ENCODE peak calls at places on chromosomes 12 and 14, in seven cellular contexts. R is kidney, O is WTC11, V is type B pancreatic cell, W is right atrium auricular region, M is PC-9, D is AG10803. L is an unnamed sample.

GRCh38 chr14:77124345-77125274 is 17.0 kb downstream of the ZDHHC22 start:
- DNase-seq in R (peak), O (peak), V (no peak), W (peak), M (peak), D (no peak), L (peak)

GRCh38 chr14:68884031-68885030 is 91.5 kb upstream of the ZFP36L1 start:
- DNase-seq in R (peak), O (no peak), V (no peak), W (no peak), M (no peak), D (peak), L (no peak)

GRCh38 chr14:75240781-75241180 is 37.8 kb upstream of the FOS start:
- DNase-seq in R (peak), O (no peak), V (no peak), W (no peak), M (no peak), D (no peak), L (no peak)

GRCh38 chr12:66196806-66197205 is 7.8 kb downstream of the IRAK3 start:
- DNase-seq in R (no peak), O (no peak), V (no peak), W (no peak), M (no peak), D (no peak), L (peak)

GRCh38 chr14:73342670-73343069 is 105.4 kb downstream of the PAPLN start:
- DNase-seq in R (no peak), O (no peak), V (no peak), W (no peak), M (no peak), D (no peak), L (no peak)

GRCh38 chr12:104057771-104058197 is 6.5 kb upstream of the HCFC2 start:
- DNase-seq in R (no peak), O (no peak), V (no peak), W (no peak), M (no peak), D (no peak), L (peak)

GRCh38 chr12:904010-904414 is 45.5 kb downstream of the RAD52 start:
- DNase-seq in R (no peak), O (no peak), V (no peak), W (no peak), M (no peak), D (no peak), L (no peak)

GRCh38 chr12:8819676-8819980 is 2.8 kb upstream of the A2ML1 start:
- DNase-seq in R (no peak), O (no peak), V (no peak), W (no peak), M (peak), D (no peak), L (no peak)

GRCh38 chr14:105484069-105484996 is 2.4 kb upstream of the CRIP1 start:
- DNase-seq in R (no peak), O (no peak), V (no peak), W (peak), M (peak), D (peak), L (no peak)

GRCh38 chr14:100880271-100881101 is 23.0 kb downstream of the RTL1 start:
- DNase-seq in R (peak), O (no peak), V (no peak), W (no peak), M (no peak), D (no peak), L (no peak)

GRCh38 chr12:93502802-93503623 is 35.7 kb downstream of the MRPL42 start:
- DNase-seq in R (no peak), O (peak), V (no peak), W (no peak), M (peak), D (peak), L (no peak)

GRCh38 chr12:104257913-104258472 is 42.4 kb downstream of the TXNRD1 start:
- DNase-seq in R (no peak), O (no peak), V (no peak), W (no peak), M (no peak), D (no peak), L (no peak)

GRCh38 chr14:76937181-76938091 is 91.1 kb downstream of the IRF2BPL start:
- DNase-seq in R (no peak), O (no peak), V (no peak), W (peak), M (no peak), D (peak), L (no peak)

GRCh38 chr14:78486081-78486480 is 315.9 kb downstream of the NRXN3 start:
- DNase-seq in R (no peak), O (no peak), V (no peak), W (no peak), M (no peak), D (no peak), L (no peak)

GRCh38 chr12:69419701-69420100 is 50.5 kb upstream of the FRS2 start:
- DNase-seq in R (no peak), O (no peak), V (no peak), W (no peak), M (no peak), D (no peak), L (no peak)

GRCh38 chr14:51792819-51793218 is 67.6 kb upstream of the GNG2 start:
- DNase-seq in R (no peak), O (no peak), V (no peak), W (no peak), M (no peak), D (peak), L (no peak)

GRCh38 chr12:67067453-67068203 is 201.5 kb upstream of the CAND1 start:
- DNase-seq in R (no peak), O (no peak), V (no peak), W (no peak), M (peak), D (no peak), L (no peak)

GRCh38 chr12:86801439-86801838 is 545.2 kb upstream of the MGAT4C start:
- DNase-seq in R (no peak), O (no peak), V (no peak), W (no peak), M (no peak), D (no peak), L (no peak)

GRCh38 chr14:61559641-61560201 is 135.6 kb upstream of the HIF1A start:
- DNase-seq in R (no peak), O (no peak), V (no peak), W (peak), M (peak), D (no peak), L (no peak)

GRCh38 chr14:51513281-51513680 is 138.4 kb upstream of the FRMD6 start:
- DNase-seq in R (no peak), O (no peak), V (no peak), W (no peak), M (no peak), D (peak), L (no peak)

GRCh38 chr12:122951406-122951805 is 14.9 kb downstream of the ABCB9 start:
- DNase-seq in R (no peak), O (no peak), V (no peak), W (no peak), M (no peak), D (no peak), L (no peak)

GRCh38 chr12:113996026-113996425 is 29.9 kb upstream of the RBM19 start:
- DNase-seq in R (no peak), O (peak), V (no peak), W (no peak), M (no peak), D (no peak), L (no peak)

GRCh38 chr14:81219821-81220487 is 805 bp downstream of the GTF2A1 start:
- DNase-seq in R (peak), O (peak), V (peak), W (no peak), M (no peak), D (peak), L (peak)

GRCh38 chr12:5102261-5102789 is 58.6 kb downstream of the KCNA5 start:
- DNase-seq in R (no peak), O (no peak), V (no peak), W (no peak), M (no peak), D (peak), L (no peak)

GRCh38 chr14:70780396-70781075 is 28.8 kb downstream of the MAP3K9 start:
- DNase-seq in R (no peak), O (no peak), V (no peak), W (no peak), M (no peak), D (no peak), L (peak)

GRCh38 chr14:106872619-106873446 is 1346.5 kb downstream of the TMEM121 start:
- DNase-seq in R (peak), O (no peak), V (no peak), W (no peak), M (peak), D (no peak), L (peak)

GRCh38 chr12:128966411-128966810 is 113.1 kb downstream of the GLT1D1 start:
- DNase-seq in R (no peak), O (no peak), V (no peak), W (no peak), M (no peak), D (no peak), L (no peak)

GRCh38 chr12:72540811-72541210 is 268.6 kb downstream of the TRHDE start:
- DNase-seq in R (no peak), O (no peak), V (no peak), W (no peak), M (no peak), D (peak), L (no peak)

GRCh38 chr12:103768467-103769123 is 72.4 kb downstream of the NT5DC3 start:
- DNase-seq in R (no peak), O (no peak), V (no peak), W (no peak), M (no peak), D (no peak), L (no peak)

GRCh38 chr12:91021076-91021475 is 16.3 kb upstream of the EPYC start:
- DNase-seq in R (no peak), O (no peak), V (no peak), W (no peak), M (no peak), D (no peak), L (no peak)

GRCh38 chr14:55604900-55605418 is 25.0 kb downstream of the KTN1 start:
- DNase-seq in R (no peak), O (no peak), V (no peak), W (no peak), M (no peak), D (no peak), L (no peak)

GRCh38 chr14:72129283-72129682 is 197.1 kb downstream of the RGS6 start:
- DNase-seq in R (no peak), O (no peak), V (no peak), W (no peak), M (no peak), D (no peak), L (no peak)

GRCh38 chr12:132428872-132429121 is 61.2 kb upstream of the FBRSL1 start:
- DNase-seq in R (no peak), O (no peak), V (no peak), W (no peak), M (no peak), D (no peak), L (no peak)

GRCh38 chr12:25458047-25458552 is 95.0 kb downstream of the LMNTD1 start:
- DNase-seq in R (no peak), O (no peak), V (no peak), W (no peak), M (peak), D (peak), L (no peak)

GRCh38 chr12:22272596-22272995 is 61.9 kb downstream of the ST8SIA1 start:
- DNase-seq in R (no peak), O (no peak), V (no peak), W (no peak), M (no peak), D (peak), L (no peak)

GRCh38 chr12:65294863-65295262 is 16.4 kb downstream of the MSRB3 start:
- DNase-seq in R (no peak), O (no peak), V (no peak), W (no peak), M (no peak), D (no peak), L (no peak)

GRCh38 chr12:47946413-47947107 is 16.8 kb upstream of the TMEM106C start:
- DNase-seq in R (no peak), O (no peak), V (no peak), W (no peak), M (peak), D (peak), L (no peak)

GRCh38 chr14:68616255-68616902 is 176.5 kb downstream of the ZFP36L1 start:
- DNase-seq in R (no peak), O (no peak), V (no peak), W (no peak), M (no peak), D (no peak), L (no peak)

GRCh38 chr12:7444076-7444475 is at the start of gene CD163L1:
- DNase-seq in R (no peak), O (no peak), V (no peak), W (no peak), M (no peak), D (no peak), L (no peak)

GRCh38 chr12:124371970-124372555 is 77.2 kb downstream of the RFLNA start:
- DNase-seq in R (no peak), O (peak), V (no peak), W (no peak), M (no peak), D (no peak), L (no peak)
- TF ChIP-seq CTCF in R (no peak), O (no peak), V (no peak), W (no peak), M (no peak), D (no peak), L (no peak)

DNA sequence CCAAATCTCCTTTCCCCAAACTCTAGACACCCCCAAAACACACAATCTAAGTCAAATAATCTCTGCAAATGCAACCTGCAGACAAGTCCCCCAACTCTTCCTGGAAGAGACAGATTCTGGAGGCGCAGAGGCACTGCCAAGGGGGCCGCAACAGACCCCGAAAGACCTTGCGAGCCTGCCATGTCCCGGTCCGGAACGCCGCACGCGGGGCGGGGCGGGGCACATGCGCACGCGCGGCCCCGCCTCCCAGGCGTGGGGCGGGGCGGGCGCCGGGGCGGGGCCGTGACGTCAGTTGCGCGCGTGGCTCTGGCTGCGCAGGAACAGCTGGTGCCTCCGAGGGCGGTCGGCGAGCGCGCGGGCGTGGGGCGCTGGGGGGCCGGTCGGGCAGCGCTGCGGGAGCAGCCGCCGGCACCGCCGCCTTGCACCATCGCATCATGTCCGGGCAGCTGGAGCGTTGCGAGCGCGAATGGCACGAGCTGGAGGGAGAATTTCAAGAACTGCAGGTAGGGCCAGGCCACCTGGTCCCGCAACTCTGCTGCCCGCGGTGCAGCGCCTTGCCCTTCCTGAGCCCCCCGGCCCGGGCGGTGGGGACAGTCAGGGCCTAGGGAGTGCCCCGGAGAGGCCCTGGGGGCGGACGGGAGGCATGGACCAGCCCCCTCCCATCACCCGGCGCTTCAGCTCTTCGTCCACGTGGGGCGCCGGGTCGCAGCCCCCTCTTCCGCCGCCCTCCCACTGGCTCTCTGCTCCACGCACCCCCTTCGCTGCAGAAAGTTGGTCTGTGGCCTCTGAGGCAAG is at the start of gene TMEM120B:
- DNase-seq in R (peak), O (peak), V (peak), W (peak), M (peak), D (peak), L (peak)
- TF ChIP-seq CTCF in R (no peak), O (no peak), V (peak), W (no peak), M (no peak), D (no peak), L (peak)

DNA sequence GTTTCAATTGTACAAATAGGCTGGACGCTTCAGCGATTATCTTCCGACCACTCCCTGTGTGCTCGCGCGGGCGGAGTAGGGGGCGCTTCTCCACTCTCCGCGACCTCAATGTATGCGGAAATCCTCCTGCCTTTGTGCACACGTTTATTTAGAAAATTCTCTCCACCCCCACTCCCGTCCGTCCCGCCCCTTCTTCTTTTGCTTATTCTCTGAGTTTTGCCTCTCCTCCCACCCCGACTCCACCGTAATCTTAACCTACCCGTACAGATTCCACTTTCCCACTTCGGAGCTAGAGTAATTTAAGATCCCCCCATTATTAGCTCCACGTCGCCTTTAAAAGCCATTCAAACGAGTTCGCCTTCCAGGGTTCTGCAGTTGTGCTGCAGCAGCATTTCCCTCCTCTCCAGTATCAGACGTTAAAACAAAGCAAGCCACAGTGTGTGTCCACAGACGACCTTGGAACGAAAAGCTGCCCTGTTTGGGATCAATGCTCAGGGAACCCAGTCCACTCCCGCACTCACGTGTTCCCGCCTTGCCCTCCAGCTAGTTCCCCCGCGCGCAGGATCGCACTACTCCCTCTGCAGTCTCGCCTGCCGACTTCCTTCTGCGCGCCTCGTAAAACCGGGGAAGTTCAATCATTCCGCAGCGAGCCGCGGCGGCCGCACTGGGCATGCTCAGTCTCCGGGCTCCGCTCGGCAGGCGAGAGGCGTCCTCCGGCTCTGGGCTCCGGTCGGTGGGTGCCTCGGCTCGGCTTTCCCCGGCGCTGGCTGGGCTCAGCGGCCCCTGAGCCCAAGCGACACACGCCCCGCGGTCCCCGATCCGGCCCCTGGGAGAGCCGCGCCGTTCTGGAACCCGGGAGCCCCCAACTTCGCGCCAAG is at the start of gene ANO6:
- DNase-seq in R (peak), O (peak), V (peak), W (peak), M (peak), D (peak), L (peak)
- TF ChIP-seq CTCF in R (peak), O (no peak), V (peak), W (no peak), M (peak), D (peak), L (peak)

DNA sequence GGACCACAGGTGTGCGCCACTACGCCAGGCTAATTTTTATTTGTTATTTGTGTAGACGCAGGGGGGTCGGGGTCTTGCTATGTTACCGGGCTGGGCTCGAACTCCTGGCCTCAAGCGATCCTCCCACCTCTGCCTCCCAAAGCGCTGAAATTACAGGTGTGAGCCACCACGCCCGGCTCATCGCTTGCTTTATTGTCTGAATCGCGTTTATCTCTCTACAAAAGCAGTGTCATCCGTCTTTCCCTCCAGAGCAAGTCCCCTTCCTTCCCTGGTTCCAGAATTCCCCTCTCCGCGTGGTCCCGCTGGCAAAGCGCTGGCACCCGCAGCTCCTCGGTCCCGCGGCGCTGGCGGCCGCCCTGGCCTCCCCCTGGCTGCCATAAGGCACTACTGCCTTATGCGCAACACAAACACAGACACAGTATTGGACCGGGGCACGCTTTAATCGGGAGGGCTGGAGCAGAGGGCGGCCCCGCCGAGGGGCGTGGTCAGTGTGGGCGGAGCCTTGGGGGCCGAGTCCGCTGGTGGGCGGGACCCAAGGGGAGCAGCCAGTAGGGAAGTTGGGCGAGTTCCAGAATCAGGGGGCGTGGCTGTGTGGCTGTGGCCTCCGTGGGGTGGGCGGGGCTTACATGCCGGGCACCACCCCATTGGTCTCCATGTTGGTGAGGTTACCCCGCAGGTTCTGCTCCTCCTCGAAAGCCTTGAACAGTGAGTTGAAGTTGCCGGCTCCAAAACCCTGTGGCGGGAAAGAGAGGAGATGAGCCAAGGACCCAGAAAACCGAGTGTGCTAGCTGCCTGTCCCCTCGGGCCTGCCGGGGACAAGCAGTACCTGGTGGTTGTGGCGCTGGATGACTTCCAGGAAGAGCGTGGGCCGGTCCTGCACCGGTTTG is 19.3 kb downstream of the HPD start:
- DNase-seq in R (peak), O (peak), V (peak), W (peak), M (peak), D (peak), L (peak)
- TF ChIP-seq CTCF in R (peak), O (no peak), V (peak), W (no peak), M (no peak), D (peak), L (no peak)

GRCh38 chr14:20606190-20606901 is 15.2 kb upstream of the RNASE12 start:
- DNase-seq in R (no peak), O (peak), V (no peak), W (no peak), M (peak), D (peak), L (no peak)
- TF ChIP-seq CTCF in R (peak), O (no peak), V (peak), W (no peak), M (peak), D (peak), L (peak)